ENCODE peak calls at places on chromosomes 12 and 14, in five cellular contexts. Z, L, X, P and J are unnamed samples. For H3K9me3, the result is how much of the 10 kb centered on the place peaks cover.

GRCh38 chr14:69043598-69044267 is 64.6 kb upstream of the ACTN1 start:
- DNase-seq in X (no peak), L (no peak), Z (no peak), P (peak), J (peak)

GRCh38 chr14:61127099-61127498 is 146.1 kb downstream of the SLC38A6 start:
- DNase-seq in Z (no peak), L (no peak), X (no peak), P (no peak), J (no peak)

GRCh38 chr12:124720019-124720686 is 143.5 kb downstream of the SCARB1 start:
- DNase-seq in X (no peak), Z (peak), L (no peak), P (peak), J (peak)

GRCh38 chr12:95178136-95178535 is 39.1 kb downstream of the FGD6 start:
- DNase-seq in L (no peak), Z (peak), P (no peak), X (no peak), J (no peak)

GRCh38 chr12:1531160-1531653 is 63.2 kb downstream of the FBXL14 start:
- DNase-seq in P (no peak), X (no peak), L (no peak), Z (no peak), J (no peak)

GRCh38 chr12:123150804-123151678 is at the start of gene PITPNM2:
- DNase-seq in X (peak), Z (peak), L (peak), P (peak), J (peak)

GRCh38 chr12:92898755-92899154 is 30.3 kb downstream of the EEA1 start:
- DNase-seq in P (peak), L (no peak), Z (peak), X (no peak), J (no peak)

GRCh38 chr12:7439579-7440505 is 4.1 kb downstream of the CD163L1 start:
- DNase-seq in L (no peak), X (peak), Z (no peak), P (peak), J (peak)

GRCh38 chr14:90107789-90108188 is 46.0 kb downstream of the KCNK13 start:
- DNase-seq in P (no peak), X (no peak), Z (no peak), L (no peak), J (no peak)

GRCh38 chr12:107393043-107393725 is 292.4 kb upstream of the PWP1 start:
- DNase-seq in X (peak), L (no peak), Z (no peak), P (no peak), J (no peak)

GRCh38 chr14:23025181-23025788 is 9.4 kb downstream of the PSMB5 start:
- DNase-seq in Z (no peak), L (no peak), X (no peak), P (no peak), J (no peak)

GRCh38 chr12:42641231-42641630 is 51.7 kb upstream of the PRICKLE1 start:
- DNase-seq in L (no peak), P (peak), Z (no peak), X (no peak), J (no peak)

GRCh38 chr14:51653096-51653814 is 1.5 kb downstream of the FRMD6 start:
- DNase-seq in L (no peak), Z (peak), P (peak), X (peak), J (no peak)

GRCh38 chr12:32051511-32052299 is 54.9 kb upstream of the BICD1 start:
- DNase-seq in L (no peak), P (peak), Z (peak), X (no peak), J (peak)

GRCh38 chr12:52965337-52965731 is 16.4 kb downstream of the KRT18 start:
- DNase-seq in P (no peak), X (no peak), Z (no peak), L (no peak), J (no peak)

GRCh38 chr12:133130038-133130807 is at the start of the genes ZNF10 and ZNF891:
- DNase-seq in P (peak), X (peak), L (peak), Z (peak), J (peak)

GRCh38 chr12:133130808-133131128 is 341 bp downstream of the ZNF10 start:
- DNase-seq in P (no peak), L (peak), X (no peak), Z (no peak), J (peak)

GRCh38 chr12:133124674-133125073 is 5.4 kb downstream of the ZNF891 start:
- DNase-seq in L (no peak), P (no peak), Z (no peak), X (no peak), J (no peak)

DNA sequence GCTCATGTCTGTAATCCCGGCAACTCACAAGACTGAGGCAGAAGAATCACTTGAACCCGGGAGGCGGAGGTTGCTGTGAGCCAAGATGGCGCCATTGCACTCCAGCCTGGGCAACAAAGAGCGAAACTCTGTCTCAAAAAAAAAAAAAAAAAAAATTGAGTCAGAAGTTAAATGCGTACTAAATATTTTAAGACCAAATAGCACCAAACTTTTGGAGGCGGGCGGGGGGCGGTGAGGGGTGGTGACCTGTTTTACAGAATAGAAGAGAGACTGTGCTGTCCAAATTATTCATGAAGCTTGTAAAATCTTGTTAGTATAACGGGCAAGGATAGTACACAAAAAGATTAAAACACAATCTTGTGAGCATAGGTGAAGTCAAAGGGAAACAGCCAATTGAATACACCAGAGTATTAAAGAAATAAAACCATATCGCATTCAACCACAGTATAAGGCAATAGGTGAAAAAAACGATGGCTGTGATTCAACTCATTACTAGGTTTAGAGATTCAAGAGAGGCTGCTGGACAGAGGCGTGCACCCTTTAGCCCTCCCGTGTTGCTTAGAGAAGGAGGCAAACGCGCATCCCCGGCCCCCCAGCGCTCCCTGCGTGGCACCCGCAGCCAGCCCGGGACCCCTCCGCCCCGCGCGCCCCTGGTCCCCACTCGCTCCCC is 571 bp downstream of the ZNF891 start:
- DNase-seq in X (no peak), P (peak), Z (peak), L (no peak), J (no peak)
- H3K9me3 ChIP-seq in X (under half), P (under half), Z (under half), L (under half), J (under half)

DNA sequence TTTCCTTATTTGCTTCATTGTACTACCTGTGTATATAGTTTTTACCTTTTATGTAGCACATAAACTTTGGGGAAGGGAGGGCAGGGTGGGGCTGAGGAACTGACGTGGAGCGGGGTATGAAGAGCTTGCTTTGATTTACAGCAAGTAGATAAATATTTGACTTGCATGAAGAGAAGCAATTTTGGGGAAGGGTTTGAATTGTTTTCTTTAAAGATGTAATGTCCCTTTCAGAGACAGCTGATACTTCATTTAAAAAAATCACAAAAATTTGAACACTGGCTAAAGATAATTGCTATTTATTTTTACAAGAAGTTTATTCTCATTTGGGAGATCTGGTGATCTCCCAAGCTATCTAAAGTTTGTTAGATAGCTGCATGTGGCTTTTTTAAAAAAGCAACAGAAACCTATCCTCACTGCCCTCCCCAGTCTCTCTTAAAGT is 4.1 kb downstream of the CDKN1B start:
- DNase-seq in Z (peak), P (no peak), X (peak), L (no peak), J (no peak)
- H3K4me3 ChIP-seq in Z (peak), P (no peak), X (peak), L (no peak), J (peak)

GRCh38 chr14:25908707-25909106 is 689.1 kb downstream of the NOVA1 start:
- DNase-seq in P (no peak), L (no peak), X (no peak), Z (no peak), J (no peak)

GRCh38 chr14:25909361-25909760 is 688.5 kb downstream of the NOVA1 start:
- DNase-seq in L (no peak), Z (no peak), P (no peak), X (no peak), J (no peak)

DNA sequence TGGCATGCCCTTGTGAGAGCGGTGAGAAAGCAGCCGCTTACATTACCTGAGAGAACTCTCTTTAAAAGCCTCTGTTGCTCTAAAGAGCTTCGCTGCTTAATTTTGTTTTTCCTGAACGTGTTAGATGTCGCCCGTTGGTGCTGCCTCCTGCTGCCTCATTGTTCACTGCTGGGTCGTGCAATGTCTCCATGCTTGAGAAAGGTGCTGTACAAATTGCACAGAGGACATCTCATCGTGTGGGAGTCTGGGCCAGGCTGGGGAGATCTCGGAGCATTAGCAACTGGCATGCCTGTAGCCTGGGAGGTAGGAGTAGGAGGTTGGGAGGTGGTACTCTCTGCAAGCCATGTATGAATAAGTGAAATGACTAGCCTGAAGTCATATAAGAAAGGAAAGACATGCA is 686.0 kb downstream of the NOVA1 start:
- DNase-seq in L (no peak), P (no peak), X (no peak), Z (no peak), J (no peak)
- H3K9me3 ChIP-seq in L (under half), P (under half), X (under half), Z (under half), J (under half)

GRCh38 chr12:87806310-87806709 is 222.9 kb downstream of the C12orf50 start:
- DNase-seq in X (no peak), P (no peak), Z (no peak), L (no peak), J (peak)
- H3K4me3 ChIP-seq in X (no peak), P (no peak), Z (no peak), L (no peak), J (no peak)